ENCODE peak calls at places on chromosomes 13 and 19, in seven cellular contexts. L is endodermal cell; G is T follicular helper cell; F is mesenchymal stem cell; B is NAMALWA; X is RWPE1; K is stimulated activated CD8-positive, alpha-beta memory T cell treated with anti-CD3 and anti-CD28 coated beads, Interleukin-4, amount 100 ng/mL, for 48 hours. W is an unnamed sample.

GRCh38 chr13:30346159-30346788 is 38.9 kb upstream of the KATNAL1 start:
- DNase-seq in F (no peak), G (peak; percentile 19), X (no peak), B (no peak), K (peak; percentile 74), L (no peak), W (peak; percentile 60)

GRCh38 chr19:39436350-39436716 is 584 bp upstream of the RPS16 start:
- DNase-seq in G (no peak), K (no peak), L (no peak), B (no peak), F (no peak), X (no peak), W (no peak)

GRCh38 chr19:5369962-5370367 is 29.4 kb upstream of the PTPRS start:
- DNase-seq in B (peak; percentile 77), G (peak; percentile 9), X (no peak), F (peak; percentile 14), L (peak; percentile 96), K (peak; percentile 86), W (no peak)

GRCh38 chr19:21900401-21900800 is 64.4 kb upstream of the ZNF43 start:
- DNase-seq in F (no peak), X (no peak), G (no peak), L (no peak), K (no peak), B (no peak), W (no peak)

GRCh38 chr13:36217456-36217855 is 3.1 kb upstream of the SOHLH2 start:
- DNase-seq in F (no peak), B (no peak), L (no peak), K (no peak), G (no peak), X (no peak), W (peak; percentile 76)

GRCh38 chr19:3852614-3853254 is 16.1 kb downstream of the ZFR2 start:
- DNase-seq in B (peak; percentile 79), F (peak; percentile 31), K (peak; percentile 29), G (peak; percentile 14), X (peak; percentile 92), L (peak; percentile 75), W (peak; percentile 95)

GRCh38 chr13:43786766-43787517 is at the start of gene ENOX1:
- DNase-seq in G (no peak), F (peak; percentile 88), L (peak; percentile 87), X (peak; percentile 28), B (peak; percentile 20), K (peak; percentile 44), W (peak; percentile 64)

GRCh38 chr13:71618154-71618553 is 248.8 kb downstream of the DACH1 start:
- DNase-seq in L (no peak), B (no peak), X (no peak), G (no peak), K (no peak), F (peak; percentile 55), W (no peak)

GRCh38 chr19:52603558-52604207 is 33.6 kb downstream of the ZNF701 start:
- DNase-seq in G (no peak), X (no peak), B (no peak), F (no peak), K (no peak), L (no peak), W (no peak)

GRCh38 chr19:31629936-31630335 is 280.7 kb upstream of the TSHZ3 start:
- DNase-seq in B (no peak), G (no peak), L (no peak), F (no peak), K (no peak), X (no peak), W (no peak)

GRCh38 chr19:51398096-51398704 is 7.8 kb upstream of the C19orf84 start:
- DNase-seq in X (peak; percentile 29), K (no peak), B (peak; percentile 72), F (peak; percentile 33), L (no peak), G (no peak), W (no peak)

GRCh38 chr19:48501961-48502719 is 9.5 kb downstream of the LMTK3 start:
- DNase-seq in G (peak; percentile 74), K (peak; percentile 84), B (peak; percentile 96), L (peak; percentile 100), X (peak; percentile 92), F (peak; percentile 68), W (peak; percentile 97)

GRCh38 chr13:53041968-53042485 is 13.4 kb downstream of the OLFM4 start:
- DNase-seq in K (no peak), X (no peak), G (no peak), L (no peak), B (no peak), F (no peak), W (no peak)

GRCh38 chr19:44003461-44004134 is 841 bp downstream of the ZNF230 start:
- DNase-seq in B (peak; percentile 48), F (peak; percentile 47), G (no peak), K (peak; percentile 34), L (peak; percentile 60), X (peak; percentile 19), W (peak; percentile 18)

GRCh38 chr19:18416778-18417249 is 2.4 kb upstream of the SSBP4 start:
- DNase-seq in L (peak; percentile 94), K (peak; percentile 77), F (peak; percentile 97), X (no peak), G (peak; percentile 52), B (no peak), W (no peak)

GRCh38 chr13:39132286-39132685 is 94.0 kb downstream of the NHLRC3 start:
- DNase-seq in K (no peak), G (no peak), L (no peak), B (no peak), F (no peak), X (peak; percentile 19), W (peak; percentile 35)

GRCh38 chr13:101019126-101019525 is 344.5 kb upstream of the TMTC4 start:
- DNase-seq in K (no peak), X (no peak), G (no peak), L (no peak), B (no peak), F (no peak), W (no peak)

GRCh38 chr19:49368711-49369358 is 5.2 kb downstream of the DKKL1 start:
- DNase-seq in G (no peak), K (no peak), B (no peak), X (no peak), L (no peak), F (no peak), W (peak; percentile 48)

GRCh38 chr19:1942078-1942933 is 1.3 kb downstream of the CSNK1G2 start:
- DNase-seq in K (peak; percentile 81), X (peak; percentile 76), F (peak; percentile 90), G (peak; percentile 71), L (peak; percentile 95), B (peak; percentile 79), W (peak; percentile 77)

GRCh38 chr13:112867301-112867711 is 101.7 kb upstream of the MCF2L start:
- DNase-seq in B (no peak), F (no peak), G (no peak), L (no peak), X (no peak), K (no peak), W (no peak)

GRCh38 chr13:40878321-40878720 is 88.9 kb downstream of the SLC25A15 start:
- DNase-seq in G (no peak), L (no peak), F (no peak), X (no peak), B (no peak), K (no peak), W (peak; percentile 40)

GRCh38 chr13:30466841-30467252 is 1.1 kb upstream of the HMGB1 start:
- DNase-seq in F (peak; percentile 30), G (no peak), X (no peak), K (no peak), B (peak; percentile 78), L (no peak), W (no peak)

GRCh38 chr19:6032381-6032780 is 54.4 kb upstream of the RANBP3 start:
- DNase-seq in G (no peak), X (no peak), B (no peak), F (no peak), L (no peak), K (peak; percentile 13), W (no peak)

GRCh38 chr19:55305983-55306562 is 19.1 kb downstream of the TMEM150B start:
- DNase-seq in X (no peak), G (no peak), B (no peak), L (peak; percentile 54), F (no peak), K (no peak), W (no peak)

GRCh38 chr13:113551081-113552000 is 33.2 kb upstream of the TFDP1 start:
- DNase-seq in L (peak; percentile 33), B (no peak), G (no peak), X (no peak), K (no peak), F (no peak), W (no peak)

GRCh38 chr13:40777166-40777956 is 6.4 kb upstream of the MRPS31 start:
- DNase-seq in F (peak; percentile 70), B (peak; percentile 95), K (peak; percentile 62), G (peak; percentile 15), L (peak; percentile 79), X (peak; percentile 58), W (peak; percentile 47)

GRCh38 chr13:114043421-114044053 is 69.7 kb upstream of the C13orf46 start:
- DNase-seq in B (peak; percentile 73), F (peak; percentile 98), G (no peak), X (no peak), L (peak; percentile 89), K (no peak), W (no peak)

GRCh38 chr13:110503979-110504499 is 57.5 kb downstream of the RAB20 start:
- DNase-seq in L (no peak), G (no peak), X (no peak), B (no peak), K (no peak), F (no peak), W (no peak)